ENCODE peak calls at places on chromosomes 4 and X, in ten cellular contexts. X is DMS 273 treated with DMSO at 0.1 percent for 48 hours; U is CD4-positive, alpha-beta T cell; B is activated CD8-positive, alpha-beta memory T cell treated with anti-CD3 and anti-CD28 coated beads for 48 hours; N is stimulated activated CD4-positive, alpha-beta T cell treated with anti-CD3 and anti-CD28 coated beads, Interleukin-1b, Interleukin-23, amount 100 ng/mL, for 24 hours; Y is NCI-H1417; J is KG1; R is lower lobe of right lung; F is foreskin fibroblast; P is Calu3. E is an unnamed sample.
A peak's percentile ranks its signal among the peaks of the same experiment; 100 is the strongest.

GRCh38 chrX:153905481-153906095 is 1.1 kb downstream of the AVPR2 start:
- DNase-seq in U (no peak), B (no peak), R (no peak), F (no peak), J (no peak), Y (no peak), N (no peak), P (no peak), X (peak; percentile 48), E (no peak)

GRCh38 chr4:124483043-124483906 is 229.3 kb downstream of the ANKRD50 start:
- DNase-seq in F (no peak), X (no peak), Y (no peak), U (no peak), J (no peak), N (no peak), P (no peak), B (no peak), R (no peak), E (no peak)

GRCh38 chr4:152045781-152046571 is 285.2 kb upstream of the GATB start:
- DNase-seq in B (no peak), U (no peak), R (peak; percentile 69), P (peak; percentile 78), J (no peak), F (no peak), X (no peak), N (no peak), Y (peak; percentile 46), E (no peak)

GRCh38 chrX:87160435-87161010 is 357.1 kb upstream of the KLHL4 start:
- DNase-seq in P (no peak), J (no peak), U (no peak), F (no peak), X (no peak), B (no peak), R (no peak), N (no peak), Y (no peak), E (no peak)

GRCh38 chrX:14032383-14032782 is 2.7 kb upstream of the GEMIN8 start:
- DNase-seq in Y (peak; percentile 50), B (no peak), P (peak; percentile 55), J (peak; percentile 14), F (no peak), N (peak; percentile 34), R (no peak), U (peak; percentile 43), X (no peak), E (peak; percentile 27)

GRCh38 chrX:40434947-40435346 is 145.8 kb upstream of the ATP6AP2 start:
- DNase-seq in X (peak; percentile 76), P (no peak), J (no peak), Y (no peak), N (no peak), R (no peak), B (no peak), F (no peak), U (no peak), E (no peak)

GRCh38 chrX:103453655-103454054 is 65.6 kb downstream of the RAB40A start:
- DNase-seq in R (no peak), U (no peak), X (no peak), F (peak; percentile 90), B (no peak), J (no peak), P (no peak), N (no peak), Y (no peak), E (peak; percentile 5)

GRCh38 chrX:45445745-45446412 is 245.2 kb upstream of the DIPK2B start:
- DNase-seq in B (no peak), F (peak; percentile 67), N (no peak), J (no peak), R (no peak), U (no peak), P (no peak), X (no peak), Y (no peak), E (no peak)

GRCh38 chrX:129618997-129619396 is 35.8 kb downstream of the APLN start:
- DNase-seq in J (no peak), R (no peak), X (no peak), P (no peak), Y (no peak), U (no peak), B (no peak), N (no peak), F (no peak), E (no peak)

GRCh38 chr4:140180577-140180976 is 26.6 kb upstream of the MAML3 start:
- DNase-seq in X (no peak), F (no peak), P (no peak), Y (no peak), U (no peak), J (no peak), R (no peak), B (no peak), N (no peak), E (no peak)

GRCh38 chrX:1205681-1206611 is 6.5 kb downstream of the CRLF2 start:
- DNase-seq in P (peak; percentile 22), F (peak; percentile 33), Y (no peak), R (no peak), N (no peak), B (no peak), J (no peak), U (peak; percentile 6), X (no peak), E (no peak)

GRCh38 chr4:27176400-27176799 is 315.8 kb downstream of the STIM2 start:
- DNase-seq in F (no peak), P (peak; percentile 53), B (no peak), N (no peak), X (no peak), Y (no peak), U (no peak), R (no peak), J (no peak), E (peak; percentile 88)

GRCh38 chrX:115324194-115324593 is 34.7 kb downstream of the LUZP4 start:
- DNase-seq in B (no peak), N (no peak), Y (no peak), U (no peak), J (no peak), P (peak; percentile 0), X (no peak), F (no peak), R (peak; percentile 56), E (no peak)

GRCh38 chr4:41538017-41538733 is at the start of gene LIMCH1:
- DNase-seq in J (no peak), N (no peak), R (peak; percentile 49), X (no peak), Y (no peak), F (no peak), P (no peak), B (no peak), U (no peak), E (no peak)

GRCh38 chrX:69285401-69285871 is 120.2 kb upstream of the PJA1 start:
- DNase-seq in R (peak; percentile 43), F (no peak), B (no peak), U (no peak), Y (no peak), X (no peak), P (no peak), N (no peak), J (no peak), E (no peak)

GRCh38 chr4:156505341-156505955 is 466.2 kb downstream of the PDGFC start:
- DNase-seq in U (no peak), X (no peak), J (peak; percentile 7), Y (no peak), B (no peak), N (no peak), P (no peak), R (no peak), F (no peak), E (no peak)

GRCh38 chr4:187499961-187500360 is 495.6 kb upstream of the ZFP42 start:
- DNase-seq in F (no peak), R (no peak), N (no peak), J (no peak), P (no peak), B (no peak), U (no peak), X (no peak), Y (no peak), E (no peak)

GRCh38 chr4:73520821-73521220 is 39.3 kb downstream of the AFM start:
- DNase-seq in U (no peak), P (no peak), J (no peak), R (no peak), N (no peak), X (no peak), Y (no peak), B (no peak), F (no peak), E (no peak)

GRCh38 chr4:102518703-102519131 is 17.6 kb downstream of the NFKB1 start:
- DNase-seq in R (no peak), U (no peak), B (no peak), N (no peak), Y (no peak), P (no peak), X (no peak), J (no peak), F (no peak), E (peak; percentile 6)

GRCh38 chr4:37653601-37654000 is 32.6 kb downstream of the RELL1 start:
- DNase-seq in F (no peak), J (no peak), N (no peak), X (no peak), B (no peak), Y (no peak), P (no peak), U (no peak), R (no peak), E (peak; percentile 64)

GRCh38 chr4:81031389-81032173 is 1.1 kb downstream of the BMP3 start:
- DNase-seq in P (no peak), F (no peak), B (no peak), Y (peak; percentile 71), N (no peak), U (no peak), R (peak; percentile 53), X (no peak), J (no peak), E (peak; percentile 61)

GRCh38 chr4:108360857-108361820 is 192.4 kb upstream of the LEF1 start:
- DNase-seq in N (no peak), R (no peak), P (no peak), J (no peak), U (no peak), X (no peak), F (peak; percentile 45), Y (no peak), B (no peak), E (no peak)

GRCh38 chr4:179893967-179894590 is 2349.1 kb upstream of the TENM3 start:
- DNase-seq in Y (no peak), N (no peak), P (no peak), J (no peak), X (no peak), R (no peak), U (no peak), B (no peak), F (no peak), E (no peak)

GRCh38 chrX:151697537-151697936 is 2.3 kb downstream of the PRRG3 start:
- DNase-seq in R (no peak), Y (no peak), B (no peak), N (no peak), J (no peak), U (no peak), F (peak; percentile 23), X (peak; percentile 54), P (no peak), E (no peak)

GRCh38 chr4:174972911-174973310 is 54.8 kb downstream of the ADAM29 start:
- DNase-seq in U (no peak), X (no peak), Y (no peak), J (no peak), P (no peak), R (no peak), N (no peak), B (no peak), F (no peak), E (no peak)

GRCh38 chrX:110248582-110248981 is 69.3 kb downstream of the AMMECR1 start:
- DNase-seq in F (no peak), N (no peak), R (no peak), P (no peak), B (no peak), J (no peak), Y (no peak), X (no peak), U (no peak), E (no peak)

GRCh38 chr4:122205687-122206086 is 53.6 kb downstream of the BLTP1 start:
- DNase-seq in B (no peak), X (no peak), F (no peak), N (no peak), R (no peak), P (no peak), Y (no peak), U (no peak), J (no peak), E (peak; percentile 1)

GRCh38 chr4:1130318-1131186 is 17.2 kb upstream of the RNF212 start:
- DNase-seq in N (peak; percentile 33), B (peak; percentile 58), P (peak; percentile 73), Y (peak; percentile 86), R (peak; percentile 69), F (peak; percentile 62), U (peak; percentile 69), J (peak; percentile 24), X (peak; percentile 9), E (peak; percentile 53)